ENCODE peak calls at places on chromosomes 4 and X, in six cellular contexts. B is K562, R is body of pancreas, O is IMR-90, M is lower leg skin, H is heart left ventricle. V is an unnamed sample.

GRCh38 chrX:136268051-136269048 is 17.1 kb upstream of the MAP7D3 start:
- DNase-seq in B (peak), R (peak), O (peak), M (no peak), H (no peak), V (peak)

GRCh38 chrX:17527135-17527701 is 152.2 kb downstream of the NHS start:
- DNase-seq in B (no peak), R (peak), O (peak), M (no peak), H (peak), V (peak)

GRCh38 chr4:42515156-42515884 is 118.0 kb downstream of the SHISA3 start:
- DNase-seq in B (no peak), R (no peak), O (peak), M (no peak), H (no peak), V (no peak)

GRCh38 chr4:6373541-6374410 is 98.6 kb downstream of the PPP2R2C start:
- DNase-seq in B (no peak), R (no peak), O (no peak), M (no peak), H (no peak), V (no peak)

GRCh38 chr4:169315530-169316306 is 45.0 kb upstream of the SH3RF1 start:
- DNase-seq in B (no peak), R (no peak), O (peak), M (no peak), H (no peak), V (no peak)

GRCh38 chr4:159705334-159705733 is 602.5 kb downstream of the RAPGEF2 start:
- DNase-seq in B (no peak), R (no peak), O (no peak), M (no peak), H (no peak), V (no peak)

GRCh38 chr4:18167831-18168230 is 146.3 kb upstream of the LCORL start:
- DNase-seq in B (no peak), R (no peak), O (no peak), M (no peak), H (no peak), V (no peak)

GRCh38 chr4:31104596-31104995 is 384.4 kb downstream of the PCDH7 start:
- DNase-seq in B (no peak), R (peak), O (no peak), M (no peak), H (no peak), V (no peak)

GRCh38 chrX:375181-376036 is 11.3 kb downstream of the PPP2R3B start:
- DNase-seq in B (no peak), R (no peak), O (no peak), M (no peak), H (no peak), V (no peak)

GRCh38 chr4:173489514-173489913 is 40.5 kb downstream of the HAND2 start:
- DNase-seq in B (no peak), R (no peak), O (peak), M (no peak), H (no peak), V (no peak)

GRCh38 chr4:5783486-5783885 is 72.5 kb downstream of the EVC start:
- DNase-seq in B (no peak), R (no peak), O (no peak), M (no peak), H (no peak), V (no peak)

GRCh38 chr4:8330821-8331566 is 61.4 kb downstream of the HTRA3 start:
- DNase-seq in B (no peak), R (no peak), O (no peak), M (no peak), H (peak), V (peak)

GRCh38 chrX:136577562-136577961 is 45.5 kb downstream of the VGLL1 start:
- DNase-seq in B (peak), R (peak), O (peak), M (peak), H (peak), V (peak)

GRCh38 chr4:47490550-47490949 is 5.5 kb downstream of the ATP10D start:
- DNase-seq in B (peak), R (no peak), O (no peak), M (no peak), H (peak), V (no peak)

GRCh38 chr4:103199009-103199408 is 866 bp upstream of the CENPE start:
- DNase-seq in B (no peak), R (no peak), O (no peak), M (no peak), H (no peak), V (no peak)

GRCh38 chr4:39635023-39635422 is 3.6 kb downstream of the SMIM14 start:
- DNase-seq in B (no peak), R (peak), O (no peak), M (peak), H (no peak), V (no peak)

GRCh38 chrX:9668537-9668936 is 97.1 kb downstream of the GPR143 start:
- DNase-seq in B (no peak), R (no peak), O (peak), M (no peak), H (no peak), V (no peak)

GRCh38 chr4:142203505-142203904 is 567.1 kb downstream of the IL15 start:
- DNase-seq in B (no peak), R (no peak), O (no peak), M (no peak), H (no peak), V (no peak)

GRCh38 chrX:70998402-70999027 is 67.6 kb upstream of the SLC7A3 start:
- DNase-seq in B (no peak), R (no peak), O (peak), M (peak), H (no peak), V (peak)

GRCh38 chr4:125085-125820 is 952 bp downstream of the ZNF718 start:
- DNase-seq in B (peak), R (peak), O (peak), M (no peak), H (peak), V (peak)

GRCh38 chr4:128186623-128187022 is 101.0 kb downstream of the PGRMC2 start:
- DNase-seq in B (no peak), R (no peak), O (no peak), M (no peak), H (no peak), V (no peak)

GRCh38 chrX:118603981-118604380 is 108.4 kb downstream of the DOCK11 start:
- DNase-seq in B (peak), R (peak), O (peak), M (peak), H (peak), V (peak)

GRCh38 chr4:11549525-11549924 is 120.8 kb upstream of the HS3ST1 start:
- DNase-seq in B (no peak), R (no peak), O (peak), M (no peak), H (no peak), V (no peak)

GRCh38 chr4:21795091-21795490 is 153.5 kb downstream of the KCNIP4 start:
- DNase-seq in B (no peak), R (no peak), O (peak), M (no peak), H (no peak), V (no peak)

GRCh38 chr4:4633431-4633830 is 91.6 kb upstream of the STX18 start:
- DNase-seq in B (no peak), R (no peak), O (no peak), M (no peak), H (no peak), V (no peak)

GRCh38 chr4:161486454-161486853 is 677.3 kb downstream of the FSTL5 start:
- DNase-seq in B (no peak), R (no peak), O (no peak), M (no peak), H (no peak), V (no peak)

DNA sequence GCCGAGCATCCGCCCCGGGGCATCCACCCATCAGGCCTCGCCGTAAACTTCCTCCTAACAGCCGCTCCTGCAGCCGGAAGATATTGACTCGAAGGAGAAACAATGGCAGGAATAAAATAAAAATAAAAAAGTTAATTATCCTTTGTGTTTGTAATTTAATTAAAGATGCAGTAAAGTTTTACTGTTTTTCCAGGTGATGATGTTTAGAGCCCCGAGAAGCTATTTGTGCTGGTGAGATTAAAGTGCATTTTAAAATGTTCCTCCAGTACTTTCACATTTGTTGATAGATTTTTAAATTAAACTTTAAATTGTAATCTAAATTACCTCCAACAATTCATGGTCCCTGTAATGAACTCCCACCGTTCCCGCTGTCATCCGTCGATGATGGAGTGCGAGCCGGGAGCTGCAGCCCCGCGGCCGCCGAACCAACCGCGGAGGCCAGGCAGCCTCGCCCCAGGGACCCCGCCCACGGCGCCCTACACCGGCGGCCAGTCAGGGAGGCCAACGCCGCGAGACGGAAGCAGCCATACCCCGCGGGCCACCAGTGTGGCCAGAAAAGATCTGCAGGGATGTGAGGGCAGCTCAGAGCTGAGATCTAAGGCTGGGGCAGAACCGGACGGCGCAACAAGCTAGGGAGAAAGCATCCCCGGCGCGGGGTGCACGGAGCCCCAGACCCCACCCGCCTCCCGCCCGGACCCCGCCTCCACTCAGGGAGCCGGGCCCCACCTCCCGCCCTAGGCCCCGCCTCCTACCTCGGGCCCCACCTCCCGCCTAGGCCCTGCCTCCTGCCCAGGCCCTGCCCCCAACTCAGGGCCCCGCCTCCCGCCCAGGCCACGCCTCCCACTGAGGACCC is 104.1 kb downstream of the FAM53A start:
- DNase-seq in B (peak), R (peak), O (no peak), M (peak), H (peak), V (no peak)
- TF ChIP-seq POLR2A in B (peak), R (peak), O (no peak), M (peak), H (peak), V (no peak)

DNA sequence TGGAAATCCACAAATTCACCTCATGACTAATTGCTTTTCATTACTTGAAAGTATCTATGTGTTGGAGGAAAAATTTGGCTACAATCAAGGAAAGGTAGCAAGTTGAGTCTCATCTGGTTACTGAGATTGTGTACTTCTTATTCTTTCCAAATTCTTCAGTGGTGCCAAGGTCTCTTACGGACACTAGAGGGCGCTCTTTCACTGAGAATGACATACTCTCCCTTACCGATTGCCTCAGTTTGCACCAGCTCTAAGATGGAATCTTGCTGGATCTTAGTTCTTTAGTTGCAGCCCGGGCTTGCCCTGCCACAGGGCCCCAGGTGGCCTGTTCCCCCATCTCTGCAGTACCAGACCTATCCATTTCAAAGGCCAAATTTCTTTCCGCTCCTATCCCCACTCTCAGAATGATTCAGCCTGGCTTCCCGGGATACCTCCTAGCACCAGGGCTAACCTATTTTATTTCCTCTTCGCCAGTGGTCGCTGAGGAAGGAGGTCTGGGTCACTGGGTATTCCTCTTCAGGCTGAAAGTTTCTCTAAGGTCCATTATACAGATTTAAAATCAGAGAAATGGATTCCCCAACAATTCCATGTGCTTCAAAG is 24.6 kb upstream of the GPR50 start:
- DNase-seq in B (peak), R (peak), O (peak), M (peak), H (no peak), V (peak)
- TF ChIP-seq CTCF in B (peak), R (peak), O (peak), M (no peak), H (peak), V (peak)

GRCh38 chrX:149940015-149940716 is 1.9 kb upstream of the EOLA2 start:
- DNase-seq in B (peak), R (peak), O (peak), M (peak), H (peak), V (peak)
- TF ChIP-seq POLR2A in B (peak), R (peak), O (peak), M (no peak), H (no peak), V (peak)

DNA sequence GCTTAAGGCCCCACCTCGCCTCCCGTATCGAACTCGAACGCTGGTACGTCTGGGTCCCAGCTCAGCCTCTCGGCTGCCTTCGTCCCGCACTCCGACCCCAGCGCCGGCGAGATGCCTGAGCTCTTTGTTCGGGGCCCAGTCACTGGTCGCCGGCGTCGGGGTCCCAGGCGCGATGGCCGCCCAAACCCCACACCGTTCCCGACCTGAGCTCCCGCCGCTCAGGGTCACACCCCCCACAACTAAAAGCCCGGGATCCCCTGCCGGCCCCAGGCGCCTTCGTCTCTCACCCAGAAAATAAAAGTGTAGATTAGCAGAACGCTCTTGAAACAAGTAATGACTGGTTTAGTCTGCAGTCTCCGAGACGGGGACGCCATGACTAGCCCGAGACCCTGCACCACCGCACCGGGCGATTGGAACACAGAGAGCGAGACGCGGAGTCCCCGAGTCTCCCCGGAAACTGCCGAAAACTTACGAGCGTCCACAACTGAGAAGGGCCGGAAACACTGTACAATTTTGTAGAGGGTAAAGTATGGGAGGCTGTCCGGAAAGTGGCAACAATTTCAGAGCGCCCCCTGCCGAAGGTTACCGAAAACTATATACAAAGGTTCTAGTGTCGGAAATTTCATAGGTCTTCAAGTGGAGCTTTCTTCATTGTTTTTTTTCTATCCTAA is at the start of gene TSPAN6:
- DNase-seq in B (no peak), R (peak), O (peak), M (peak), H (peak), V (peak)
- TF ChIP-seq CTCF in B (no peak), R (peak), O (peak), M (no peak), H (peak), V (peak)